ENCODE peak calls at places on chromosomes 5 and 9, in nine cellular contexts. One of them, this sample, is unnamed.

GRCh38 chr9:36036253-36036779 is 397 bp upstream of the RECK start:
- DNase-seq in iPS DF 6.9: no peak
- DNase-seq in mesendoderm: no peak
- DNase-seq in SIG-M5: no peak
- DNase-seq in activated naive CD4-positive, alpha-beta T cell: no peak
- DNase-seq in tibial artery: no peak
- DNase-seq in CD4-positive, alpha-beta T cell: no peak
- DNase-seq in T-helper 9 cell: no peak
- DNase-seq in fibroblast of the aortic adventitia: no peak
- DNase-seq in this sample: no peak

GRCh38 chr5:2141254-2142000 is 258.7 kb upstream of the IRX4 start:
- DNase-seq in iPS DF 6.9: no peak
- DNase-seq in mesendoderm: no peak
- DNase-seq in SIG-M5: no peak
- DNase-seq in activated naive CD4-positive, alpha-beta T cell: no peak
- DNase-seq in tibial artery: peak
- DNase-seq in CD4-positive, alpha-beta T cell: no peak
- DNase-seq in T-helper 9 cell: no peak
- DNase-seq in fibroblast of the aortic adventitia: no peak
- DNase-seq in this sample: no peak

GRCh38 chr5:178425621-178426068 is 164.5 kb downstream of the COL23A1 start:
- DNase-seq in iPS DF 6.9: no peak
- DNase-seq in mesendoderm: no peak
- DNase-seq in SIG-M5: no peak
- DNase-seq in activated naive CD4-positive, alpha-beta T cell: no peak
- DNase-seq in tibial artery: no peak
- DNase-seq in CD4-positive, alpha-beta T cell: no peak
- DNase-seq in T-helper 9 cell: no peak
- DNase-seq in fibroblast of the aortic adventitia: no peak
- DNase-seq in this sample: no peak

GRCh38 chr5:139636207-139636792 is 11.8 kb upstream of the CXXC5 start:
- DNase-seq in iPS DF 6.9: no peak
- DNase-seq in mesendoderm: no peak
- DNase-seq in SIG-M5: no peak
- DNase-seq in activated naive CD4-positive, alpha-beta T cell: no peak
- DNase-seq in tibial artery: no peak
- DNase-seq in CD4-positive, alpha-beta T cell: peak
- DNase-seq in T-helper 9 cell: peak
- DNase-seq in fibroblast of the aortic adventitia: no peak
- DNase-seq in this sample: peak

GRCh38 chr9:114516913-114517312 is 11.6 kb upstream of the WHRN start:
- DNase-seq in iPS DF 6.9: no peak
- DNase-seq in mesendoderm: peak
- DNase-seq in SIG-M5: no peak
- DNase-seq in activated naive CD4-positive, alpha-beta T cell: no peak
- DNase-seq in tibial artery: no peak
- DNase-seq in CD4-positive, alpha-beta T cell: no peak
- DNase-seq in T-helper 9 cell: no peak
- DNase-seq in fibroblast of the aortic adventitia: no peak
- DNase-seq in this sample: no peak

GRCh38 chr5:24163091-24163490 is 481.7 kb downstream of the CDH10 start:
- DNase-seq in iPS DF 6.9: no peak
- DNase-seq in mesendoderm: no peak
- DNase-seq in SIG-M5: no peak
- DNase-seq in activated naive CD4-positive, alpha-beta T cell: no peak
- DNase-seq in tibial artery: no peak
- DNase-seq in CD4-positive, alpha-beta T cell: no peak
- DNase-seq in T-helper 9 cell: no peak
- DNase-seq in fibroblast of the aortic adventitia: no peak
- DNase-seq in this sample: no peak

GRCh38 chr9:130276121-130276520 is 10.6 kb downstream of the HMCN2 start:
- DNase-seq in iPS DF 6.9: no peak
- DNase-seq in mesendoderm: peak
- DNase-seq in SIG-M5: no peak
- DNase-seq in activated naive CD4-positive, alpha-beta T cell: no peak
- DNase-seq in tibial artery: no peak
- DNase-seq in CD4-positive, alpha-beta T cell: no peak
- DNase-seq in T-helper 9 cell: no peak
- DNase-seq in fibroblast of the aortic adventitia: no peak
- DNase-seq in this sample: no peak

GRCh38 chr5:158013939-158014338 is 155.0 kb upstream of the CLINT1 start:
- DNase-seq in iPS DF 6.9: peak
- DNase-seq in mesendoderm: peak
- DNase-seq in SIG-M5: no peak
- DNase-seq in activated naive CD4-positive, alpha-beta T cell: no peak
- DNase-seq in tibial artery: no peak
- DNase-seq in CD4-positive, alpha-beta T cell: no peak
- DNase-seq in T-helper 9 cell: no peak
- DNase-seq in fibroblast of the aortic adventitia: peak
- DNase-seq in this sample: no peak

GRCh38 chr9:7305677-7306076 is 493.9 kb downstream of the DMAC1 start:
- DNase-seq in iPS DF 6.9: no peak
- DNase-seq in mesendoderm: no peak
- DNase-seq in SIG-M5: no peak
- DNase-seq in activated naive CD4-positive, alpha-beta T cell: no peak
- DNase-seq in tibial artery: no peak
- DNase-seq in CD4-positive, alpha-beta T cell: no peak
- DNase-seq in T-helper 9 cell: no peak
- DNase-seq in fibroblast of the aortic adventitia: no peak
- DNase-seq in this sample: no peak

GRCh38 chr9:78967557-78968212 is 604.1 kb upstream of the TLE4 start:
- DNase-seq in iPS DF 6.9: no peak
- DNase-seq in mesendoderm: peak
- DNase-seq in SIG-M5: no peak
- DNase-seq in activated naive CD4-positive, alpha-beta T cell: no peak
- DNase-seq in tibial artery: no peak
- DNase-seq in CD4-positive, alpha-beta T cell: no peak
- DNase-seq in T-helper 9 cell: no peak
- DNase-seq in fibroblast of the aortic adventitia: no peak
- DNase-seq in this sample: no peak

GRCh38 chr5:56170557-56170956 is 62.6 kb downstream of the ANKRD55 start:
- DNase-seq in iPS DF 6.9: no peak
- DNase-seq in mesendoderm: no peak
- DNase-seq in SIG-M5: no peak
- DNase-seq in activated naive CD4-positive, alpha-beta T cell: no peak
- DNase-seq in tibial artery: peak
- DNase-seq in CD4-positive, alpha-beta T cell: no peak
- DNase-seq in T-helper 9 cell: no peak
- DNase-seq in fibroblast of the aortic adventitia: peak
- DNase-seq in this sample: no peak

GRCh38 chr5:78377056-78377717 is 16.8 kb downstream of the SCAMP1 start:
- DNase-seq in iPS DF 6.9: no peak
- DNase-seq in mesendoderm: no peak
- DNase-seq in SIG-M5: no peak
- DNase-seq in activated naive CD4-positive, alpha-beta T cell: no peak
- DNase-seq in tibial artery: peak
- DNase-seq in CD4-positive, alpha-beta T cell: no peak
- DNase-seq in T-helper 9 cell: no peak
- DNase-seq in fibroblast of the aortic adventitia: peak
- DNase-seq in this sample: no peak

This sample was measured in NCI-H69.